ENCODE peak calls at places on chromosomes 7 and 10, in six cellular contexts. Z is fibroblast of lung, Y is HCT116, B is GM23338, X is endothelial cell of umbilical vein, J is neural progenitor cell. M is an unnamed sample.

GRCh38 chr10:100562008-100562672 is 26.4 kb downstream of the HIF1AN start:
- DNase-seq in B (peak; percentile 82), Z (peak; percentile 62), X (peak; percentile 51), Y (peak; percentile 74), J (peak; percentile 88), M (peak; percentile 87)

GRCh38 chr10:46556515-46557318 is at the start of gene GPRIN2:
- DNase-seq in X (no peak), Y (no peak), Z (no peak), B (peak; percentile 93), J (peak; percentile 83), M (no peak)

GRCh38 chr7:71753959-71754652 is 622.2 kb downstream of the GALNT17 start:
- DNase-seq in X (no peak), Z (no peak), B (no peak), J (no peak), Y (no peak), M (no peak)

GRCh38 chr7:47147213-47147631 is 434.7 kb downstream of the TNS3 start:
- DNase-seq in B (no peak), Z (no peak), X (no peak), Y (no peak), J (no peak), M (no peak)

GRCh38 chr10:18136056-18136916 is 3.9 kb upstream of the CACNB2 start:
- DNase-seq in J (peak; percentile 45), X (no peak), B (peak; percentile 48), Z (no peak), Y (no peak), M (peak; percentile 26)

GRCh38 chr10:30493609-30494530 is 59.9 kb downstream of the MAP3K8 start:
- DNase-seq in Y (no peak), X (no peak), Z (peak; percentile 43), J (no peak), B (no peak), M (peak; percentile 93)

GRCh38 chr10:22629843-22630228 is 84.5 kb downstream of the PIP4K2A start:
- DNase-seq in J (no peak), Z (no peak), B (no peak), Y (no peak), X (no peak), M (no peak)

GRCh38 chr10:13823046-13823711 is 236.4 kb downstream of the PRPF18 start:
- DNase-seq in B (peak; percentile 69), Z (no peak), J (peak; percentile 40), Y (no peak), X (no peak), M (no peak)

GRCh38 chr7:102993532-102994029 is 80.8 kb downstream of the LRRC17 start:
- DNase-seq in Z (peak; percentile 97), Y (no peak), B (no peak), X (no peak), J (no peak), M (peak; percentile 62)

GRCh38 chr10:120833222-120833928 is 17.8 kb upstream of the WDR11 start:
- DNase-seq in J (no peak), Z (no peak), B (no peak), Y (no peak), X (no peak), M (peak; percentile 11)

GRCh38 chr7:149188637-149189259 is 6.6 kb upstream of the ZNF282 start:
- DNase-seq in Y (no peak), B (no peak), X (no peak), J (no peak), Z (peak; percentile 17), M (no peak)

GRCh38 chr7:112021348-112022044 is 184.7 kb downstream of the DOCK4 start:
- DNase-seq in B (no peak), Y (no peak), J (no peak), Z (no peak), X (no peak), M (no peak)

GRCh38 chr7:143392875-143393266 is 11.7 kb downstream of the ZYX start:
- DNase-seq in Z (peak; percentile 44), J (no peak), B (no peak), X (no peak), Y (no peak), M (no peak)

GRCh38 chr10:9331583-9332008 is 1277.1 kb downstream of the GATA3 start:
- DNase-seq in Z (peak; percentile 83), J (peak; percentile 49), X (peak; percentile 62), B (peak; percentile 62), Y (peak; percentile 19), M (peak; percentile 69)

GRCh38 chr7:27462575-27463270 is 200.0 kb downstream of the HIBADH start:
- DNase-seq in B (no peak), J (no peak), Z (peak; percentile 9), Y (no peak), X (no peak), M (no peak)

GRCh38 chr7:138645284-138645683 is 55.9 kb downstream of the SVOPL start:
- DNase-seq in Y (no peak), B (peak; percentile 76), X (no peak), J (peak; percentile 30), Z (no peak), M (no peak)

GRCh38 chr10:31749981-31750850 is 178.4 kb downstream of the ARHGAP12 start:
- DNase-seq in Z (no peak), X (peak; percentile 70), B (no peak), Y (no peak), J (peak; percentile 22), M (peak; percentile 61)

GRCh38 chr7:48009954-48010353 is 19.0 kb downstream of the SUN3 start:
- DNase-seq in B (no peak), Z (no peak), J (no peak), X (no peak), Y (no peak), M (no peak)

GRCh38 chr7:138584283-138584682 is 116.9 kb downstream of the SVOPL start:
- DNase-seq in B (no peak), X (no peak), J (no peak), Y (no peak), Z (no peak), M (peak; percentile 9)

GRCh38 chr7:67375427-67375826 is 378.8 kb downstream of the TYW1 start:
- DNase-seq in J (no peak), Z (no peak), B (no peak), X (no peak), Y (no peak), M (no peak)

GRCh38 chr10:111114931-111115500 is 38.2 kb downstream of the ADRA2A start:
- DNase-seq in J (no peak), B (no peak), Z (no peak), Y (no peak), X (no peak), M (no peak)

GRCh38 chr10:132938472-132939329 is 3.7 kb downstream of the CFAP46 start:
- DNase-seq in B (peak; percentile 81), Y (no peak), X (no peak), Z (no peak), J (peak; percentile 76), M (peak; percentile 33)

GRCh38 chr7:152424348-152425108 is 11.3 kb downstream of the KMT2C start:
- DNase-seq in J (no peak), X (no peak), Y (no peak), Z (no peak), B (no peak), M (peak; percentile 74)

GRCh38 chr7:152419473-152420429 is 16.1 kb downstream of the KMT2C start:
- DNase-seq in J (no peak), Y (no peak), B (no peak), X (no peak), Z (no peak), M (no peak)

GRCh38 chr7:152423991-152424347 is 11.8 kb downstream of the KMT2C start:
- DNase-seq in Y (no peak), B (no peak), X (no peak), Z (no peak), J (no peak), M (no peak)
- H3K79me2 ChIP-seq in Y (peaks cover 99% of the 10 kb centered on the region), B (peaks cover 100% of the 10 kb centered on the region), X (peaks cover 94% of the 10 kb centered on the region), Z (peaks cover 86% of the 10 kb centered on the region), J (peaks cover 100% of the 10 kb centered on the region), M (peaks cover 100% of the 10 kb centered on the region)

GRCh38 chr10:62817120-62817762 is 1.1 kb upstream of the EGR2 start:
- DNase-seq in B (peak; percentile 35), Z (no peak), J (peak; percentile 61), X (peak; percentile 29), Y (no peak), M (peak; percentile 58)
- H3K4me1 ChIP-seq in B (peaks cover 7% of the 10 kb centered on the region), Z (peaks cover 12% of the 10 kb centered on the region), J (peaks cover 22% of the 10 kb centered on the region), X (peaks cover 24% of the 10 kb centered on the region), Y (peaks cover 9% of the 10 kb centered on the region), M (peaks cover 10% of the 10 kb centered on the region)

GRCh38 chr7:23333671-23334246 is 34.6 kb downstream of the MALSU1 start:
- DNase-seq in J (no peak), B (no peak), Y (no peak), X (peak; percentile 76), Z (peak; percentile 95), M (peak; percentile 98)
- TF ChIP-seq EZH2 in J (no peak), B (no peak), Y (no peak), X (no peak), Z (no peak), M (no peak)

DNA sequence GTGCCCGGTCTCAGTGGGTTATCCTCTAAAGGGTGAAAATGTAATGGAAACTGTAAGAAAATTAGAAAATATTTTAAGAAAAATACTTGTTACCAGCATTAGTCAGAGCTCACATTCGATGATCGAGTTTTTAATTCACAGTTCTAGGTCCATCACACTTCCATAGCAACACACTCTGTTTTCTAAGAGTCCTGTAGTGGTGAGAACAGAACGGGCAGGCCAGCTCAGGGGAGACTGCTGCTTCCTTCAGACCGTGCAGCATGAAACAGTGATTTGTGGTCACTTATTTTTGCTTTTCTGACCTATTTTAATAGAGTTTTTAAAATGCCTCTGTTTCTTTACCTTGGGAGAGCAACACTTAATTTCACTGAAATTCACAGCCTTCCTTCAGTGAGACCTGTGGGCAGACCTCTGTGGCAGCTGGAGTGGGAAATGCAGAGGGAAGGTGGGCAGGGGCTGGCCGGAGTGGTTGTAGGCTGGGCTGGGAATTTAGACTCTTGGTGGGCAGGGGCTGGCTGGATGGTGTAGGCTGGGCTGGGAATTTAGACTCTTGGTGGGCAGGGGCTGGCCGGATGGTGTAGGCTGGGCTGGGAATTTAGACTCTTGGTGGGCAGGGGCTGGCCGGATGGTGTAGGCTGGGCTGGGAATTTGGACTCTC is 1.5 kb downstream of the SUN1 start:
- DNase-seq in B (no peak), Y (no peak), X (no peak), J (no peak), Z (no peak), M (peak; percentile 43)
- H3K79me2 ChIP-seq in B (peaks cover 98% of the 10 kb centered on the region), Y (peaks cover 93% of the 10 kb centered on the region), X (peaks cover 48% of the 10 kb centered on the region), J (peaks cover 98% of the 10 kb centered on the region), Z (peaks cover 90% of the 10 kb centered on the region), M (peaks cover 90% of the 10 kb centered on the region)

GRCh38 chr7:24910551-24911212 is 69.3 kb downstream of the OSBPL3 start:
- DNase-seq in B (no peak), Y (no peak), X (no peak), Z (no peak), J (no peak), M (no peak)

GRCh38 chr7:24908166-24908565 is 71.8 kb downstream of the OSBPL3 start:
- DNase-seq in Y (no peak), B (no peak), J (no peak), X (no peak), Z (no peak), M (no peak)

GRCh38 chr7:24907311-24907886 is 72.6 kb downstream of the OSBPL3 start:
- DNase-seq in B (no peak), J (no peak), Z (peak; percentile 40), Y (peak; percentile 65), X (peak; percentile 89), M (peak; percentile 63)

GRCh38 chr7:24911213-24911603 is 68.8 kb downstream of the OSBPL3 start:
- DNase-seq in Z (no peak), X (no peak), Y (no peak), B (no peak), J (no peak), M (no peak)

DNA sequence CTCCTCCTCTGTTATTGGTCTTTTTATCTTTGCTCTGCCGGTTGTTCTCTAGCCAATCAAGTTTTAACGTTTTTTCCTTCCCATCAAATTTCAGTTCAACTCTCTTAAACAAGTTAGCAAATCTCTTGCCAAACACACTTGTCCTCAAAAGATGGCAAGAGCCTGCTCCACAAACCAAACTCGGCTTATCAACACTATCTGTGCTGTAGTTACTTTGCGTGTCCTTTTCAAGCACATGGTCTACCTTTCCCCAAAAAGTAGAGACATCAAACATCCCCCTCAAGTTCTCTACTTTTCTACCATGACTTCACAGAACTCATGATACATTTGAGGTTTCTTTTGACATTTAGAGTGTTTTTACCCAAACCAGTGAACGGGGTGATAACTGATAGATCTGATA is 71.2 kb downstream of the OSBPL3 start:
- DNase-seq in B (no peak), J (no peak), Z (no peak), Y (no peak), X (no peak), M (no peak)
- H3K4me1 ChIP-seq in B (peaks cover 14% of the 10 kb centered on the region), J (no peaks in the 10 kb centered on the region), Z (peaks cover 2% of the 10 kb centered on the region), Y (peaks cover 65% of the 10 kb centered on the region), X (peaks cover 61% of the 10 kb centered on the region), M (peaks cover 43% of the 10 kb centered on the region)